ENCODE peak calls at places on chromosomes 12 and 14, in seven cellular contexts. M, A, S, N, R, D and P are unnamed samples.
A peak's percentile ranks its signal among the peaks of the same experiment; 100 is the strongest.

GRCh38 chr12:19573866-19574265 is 134.6 kb downstream of the AEBP2 start:
- DNase-seq in M (no peak), A (no peak), S (no peak), N (no peak), R (no peak), D (no peak), P (no peak)

GRCh38 chr12:9649532-9649940 is 20.0 kb upstream of the CLEC2D start:
- DNase-seq in M (no peak), A (peak; percentile 59), S (peak; percentile 41), N (no peak), R (no peak), D (peak; percentile 17), P (no peak)

GRCh38 chr12:104243551-104243950 is 28.0 kb downstream of the TXNRD1 start:
- DNase-seq in M (no peak), A (no peak), S (no peak), N (peak; percentile 25), R (no peak), D (peak; percentile 65), P (no peak)

GRCh38 chr14:88281447-88281846 is 41.6 kb downstream of the KCNK10 start:
- DNase-seq in M (no peak), A (no peak), S (no peak), N (no peak), R (no peak), D (no peak), P (no peak)

GRCh38 chr12:44372259-44372658 is 503.9 kb downstream of the NELL2 start:
- DNase-seq in M (no peak), A (no peak), S (no peak), N (peak; percentile 9), R (no peak), D (peak; percentile 27), P (no peak)

GRCh38 chr12:32681272-32681671 is 2.2 kb downstream of the DNM1L start:
- DNase-seq in M (no peak), A (no peak), S (no peak), N (no peak), R (no peak), D (no peak), P (no peak)

GRCh38 chr12:27342551-27342950 is 9.9 kb downstream of the BMAL2 start:
- DNase-seq in M (no peak), A (no peak), S (no peak), N (no peak), R (no peak), D (no peak), P (no peak)

GRCh38 chr12:98151105-98151504 is 364.3 kb upstream of the TMPO start:
- DNase-seq in M (no peak), A (no peak), S (no peak), N (no peak), R (no peak), D (no peak), P (no peak)

GRCh38 chr14:48792376-48793024 is 793.7 kb downstream of the RPS29 start:
- DNase-seq in M (no peak), A (no peak), S (no peak), N (no peak), R (no peak), D (no peak), P (no peak)

GRCh38 chr14:50821471-50822464 is 9.2 kb downstream of the NIN start:
- DNase-seq in M (peak; percentile 57), A (peak; percentile 54), S (peak; percentile 64), N (no peak), R (peak; percentile 54), D (peak; percentile 72), P (no peak)

GRCh38 chr12:4809013-4809448 is 88.8 kb downstream of the GALNT8 start:
- DNase-seq in M (no peak), A (no peak), S (no peak), N (peak; percentile 27), R (no peak), D (no peak), P (no peak)
- H3K4me3 ChIP-seq in M (no peak overlapping the region), A (peak overlapping the region; percentile 53), S (no peak overlapping the region), N (peak overlapping the region; percentile 56), R (peak overlapping the region; percentile 52), D (no peak overlapping the region), P (no peak overlapping the region)

GRCh38 chr14:76962303-76962660 is 66.2 kb downstream of the IRF2BPL start:
- DNase-seq in M (no peak), A (no peak), S (no peak), N (no peak), R (no peak), D (no peak), P (no peak)
- H3K4me3 ChIP-seq in M (no peak overlapping the region), A (peak overlapping the region; percentile 50), S (peak overlapping the region; percentile 59), N (peak overlapping the region; percentile 47), R (peak overlapping the region; percentile 65), D (peak overlapping the region; percentile 45), P (no peak overlapping the region)

DNA sequence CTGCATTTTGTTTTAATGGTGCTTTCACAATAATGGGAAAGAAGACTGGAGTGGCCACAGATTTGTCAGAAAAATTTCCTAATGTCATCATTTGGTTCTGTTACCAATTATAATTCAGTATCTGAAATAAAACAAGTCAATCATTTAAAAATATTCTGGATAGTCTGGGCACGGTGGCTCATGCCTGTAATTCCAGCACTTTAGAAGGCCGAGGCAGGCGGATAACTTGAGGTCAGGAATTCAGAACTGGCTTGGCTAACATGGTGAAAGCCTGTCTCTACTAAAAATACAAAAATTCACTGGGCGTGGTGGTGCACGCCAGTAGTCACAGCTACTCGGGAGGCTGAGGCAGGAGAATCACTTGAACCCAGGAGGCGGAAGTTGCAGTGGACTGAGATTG is 4.0 kb upstream of the LIMA1 start:
- DNase-seq in M (no peak), A (no peak), S (no peak), N (no peak), R (no peak), D (no peak), P (no peak)
- H3K4me3 ChIP-seq in M (no peak overlapping the region), A (no peak overlapping the region), S (no peak overlapping the region), N (no peak overlapping the region), R (no peak overlapping the region), D (no peak overlapping the region), P (no peak overlapping the region)

GRCh38 chr12:112283541-112283940 is 98.7 kb downstream of the HECTD4 start:
- DNase-seq in M (no peak), A (no peak), S (no peak), N (peak; percentile 6), R (peak; percentile 59), D (no peak), P (no peak)
- H3K4me3 ChIP-seq in M (no peak overlapping the region), A (no peak overlapping the region), S (no peak overlapping the region), N (no peak overlapping the region), R (peak overlapping the region; percentile 45), D (no peak overlapping the region), P (no peak overlapping the region)

DNA sequence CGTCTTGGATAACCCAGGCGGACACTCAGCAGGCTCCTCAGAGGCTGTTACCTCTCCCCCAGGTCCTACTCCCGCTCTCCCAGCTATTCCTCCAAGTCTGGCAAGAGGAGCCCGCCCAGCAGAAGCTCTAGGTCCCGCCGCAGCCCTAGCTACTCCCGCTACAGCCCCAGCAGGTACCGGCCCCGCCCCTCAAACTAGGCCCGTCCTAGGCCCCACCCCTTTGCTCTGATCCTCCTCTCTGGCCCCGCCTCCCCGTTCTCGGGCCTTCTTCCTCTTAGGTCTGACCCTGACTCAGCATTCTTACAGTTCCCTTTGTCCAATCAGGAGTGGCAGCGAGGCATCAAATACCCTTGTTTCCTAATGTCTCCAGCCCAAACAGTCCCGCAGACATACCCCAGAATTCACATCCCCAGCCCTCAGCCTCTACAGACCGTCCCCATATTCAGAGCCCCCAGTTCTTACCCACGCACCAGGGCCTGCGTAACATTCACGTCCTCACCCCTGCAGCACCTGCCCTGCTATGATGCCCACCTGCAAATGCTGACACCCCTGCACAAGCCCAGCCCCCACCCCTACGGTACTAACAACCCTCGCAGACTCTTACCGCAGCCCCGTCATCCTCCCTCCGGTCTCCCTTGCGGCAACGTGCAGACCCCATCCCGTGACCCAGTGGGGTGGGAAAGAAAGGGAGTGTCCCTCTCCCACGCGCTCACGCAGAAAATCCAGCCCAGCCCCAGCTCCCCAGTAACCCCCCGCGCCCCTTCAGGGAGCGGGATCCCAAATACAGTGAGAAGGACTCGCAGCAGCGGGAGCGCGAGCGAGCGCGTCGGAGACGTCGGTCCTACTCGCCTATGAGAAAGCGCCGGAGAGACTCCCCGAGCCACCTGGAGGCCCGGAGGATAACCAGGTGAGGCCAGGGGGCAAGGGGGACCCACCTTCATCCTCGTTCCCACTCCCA is 25.0 kb upstream of the HSPB8 start:
- DNase-seq in M (peak; percentile 77), A (no peak), S (no peak), N (no peak), R (peak; percentile 84), D (peak; percentile 34), P (no peak)
- H3K4me3 ChIP-seq in M (no peak overlapping the region), A (no peak overlapping the region), S (no peak overlapping the region), N (no peak overlapping the region), R (peak overlapping the region; percentile 41), D (no peak overlapping the region), P (no peak overlapping the region)

DNA sequence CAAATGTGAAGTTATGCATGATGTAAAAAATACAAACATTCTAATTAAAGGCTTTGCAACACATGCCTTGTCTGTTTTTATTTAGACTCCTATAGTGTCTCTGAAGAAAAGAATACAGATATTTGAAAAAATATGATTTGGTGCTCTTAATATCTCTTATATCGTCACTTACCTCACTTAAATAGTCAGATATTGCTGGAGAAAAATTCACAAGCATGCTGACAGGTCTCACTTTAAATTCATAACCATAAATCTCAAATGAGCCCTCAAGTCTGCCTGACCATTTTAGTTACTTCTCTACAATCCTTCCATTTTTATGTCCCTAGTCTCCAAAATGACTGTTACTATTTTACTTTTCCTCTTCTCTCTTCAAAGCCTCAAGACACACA is 5.4 kb upstream of the YEATS4 start:
- DNase-seq in M (no peak), A (no peak), S (no peak), N (no peak), R (no peak), D (no peak), P (no peak)
- H3K4me3 ChIP-seq in M (no peak overlapping the region), A (no peak overlapping the region), S (no peak overlapping the region), N (no peak overlapping the region), R (no peak overlapping the region), D (no peak overlapping the region), P (no peak overlapping the region)

GRCh38 chr14:80403036-80403435 is 191.7 kb upstream of the DIO2 start:
- DNase-seq in M (no peak), A (no peak), S (no peak), N (peak; percentile 4), R (no peak), D (no peak), P (no peak)
- H3K4me3 ChIP-seq in M (no peak overlapping the region), A (no peak overlapping the region), S (no peak overlapping the region), N (no peak overlapping the region), R (no peak overlapping the region), D (no peak overlapping the region), P (no peak overlapping the region)